ENCODE peak calls at places on chromosomes 12 and 14, in four cellular contexts. B, P, C and G are unnamed samples.

GRCh38 chr12:116222358-116222757 is 55.1 kb downstream of the MED13L start:
- DNase-seq in B (no peak), P (peak), C (no peak), G (no peak)

GRCh38 chr14:104706733-104707628 is 17.0 kb upstream of the ADSS1 start:
- DNase-seq in B (no peak), P (no peak), C (no peak), G (no peak)

GRCh38 chr12:123972448-123973401 is at the start of the genes CCDC92 and ZNF664:
- DNase-seq in B (peak), P (peak), C (peak), G (peak)

GRCh38 chr14:96852823-96853422 is 55.7 kb downstream of the VRK1 start:
- DNase-seq in B (no peak), P (peak), C (no peak), G (no peak)

GRCh38 chr12:8987589-8988205 is 1.6 kb upstream of the KLRG1 start:
- DNase-seq in B (no peak), P (no peak), C (no peak), G (no peak)

GRCh38 chr14:78566017-78566858 is 396.1 kb downstream of the NRXN3 start:
- DNase-seq in B (peak), P (peak), C (peak), G (peak)

GRCh38 chr12:26113194-26113654 is 11.6 kb downstream of the BHLHE41 start:
- DNase-seq in B (no peak), P (no peak), C (no peak), G (no peak)

GRCh38 chr12:55931780-55932545 is 1.0 kb downstream of the DGKA start:
- DNase-seq in B (peak), P (peak), C (peak), G (no peak)

GRCh38 chr12:105020241-105020962 is 34.3 kb downstream of the NOPCHAP1 start:
- DNase-seq in B (no peak), P (no peak), C (no peak), G (no peak)

GRCh38 chr12:46933947-46934346 is 108.2 kb upstream of the SLC38A4 start:
- DNase-seq in B (no peak), P (peak), C (no peak), G (peak)

GRCh38 chr12:122366685-122367475 is 55.6 kb downstream of the CLIP1 start:
- DNase-seq in B (peak), P (peak), C (no peak), G (peak)

GRCh38 chr14:50345891-50346422 is 33.8 kb downstream of the DMAC2L start:
- DNase-seq in B (no peak), P (no peak), C (no peak), G (no peak)

GRCh38 chr12:25368542-25368941 is 117.8 kb upstream of the KRAS start:
- DNase-seq in B (no peak), P (no peak), C (no peak), G (no peak)

GRCh38 chr12:42278116-42278485 is 40.1 kb upstream of the YAF2 start:
- DNase-seq in B (no peak), P (no peak), C (no peak), G (no peak)

GRCh38 chr12:4272976-4273650 is 449 bp upstream of the CCND2 start:
- DNase-seq in B (no peak), P (no peak), C (no peak), G (no peak)

GRCh38 chr12:96015672-96016071 is 19.5 kb upstream of the HAL start:
- DNase-seq in B (peak), P (peak), C (no peak), G (no peak)

GRCh38 chr12:4193821-4194220 is 79.7 kb upstream of the CCND2 start:
- DNase-seq in B (no peak), P (no peak), C (no peak), G (no peak)

GRCh38 chr12:52926596-52927241 is 21.8 kb upstream of the KRT8 start:
- DNase-seq in B (no peak), P (no peak), C (no peak), G (no peak)
- H2BK15ac ChIP-seq in B (no peak), P (peak), C (peak), G (no peak)

DNA sequence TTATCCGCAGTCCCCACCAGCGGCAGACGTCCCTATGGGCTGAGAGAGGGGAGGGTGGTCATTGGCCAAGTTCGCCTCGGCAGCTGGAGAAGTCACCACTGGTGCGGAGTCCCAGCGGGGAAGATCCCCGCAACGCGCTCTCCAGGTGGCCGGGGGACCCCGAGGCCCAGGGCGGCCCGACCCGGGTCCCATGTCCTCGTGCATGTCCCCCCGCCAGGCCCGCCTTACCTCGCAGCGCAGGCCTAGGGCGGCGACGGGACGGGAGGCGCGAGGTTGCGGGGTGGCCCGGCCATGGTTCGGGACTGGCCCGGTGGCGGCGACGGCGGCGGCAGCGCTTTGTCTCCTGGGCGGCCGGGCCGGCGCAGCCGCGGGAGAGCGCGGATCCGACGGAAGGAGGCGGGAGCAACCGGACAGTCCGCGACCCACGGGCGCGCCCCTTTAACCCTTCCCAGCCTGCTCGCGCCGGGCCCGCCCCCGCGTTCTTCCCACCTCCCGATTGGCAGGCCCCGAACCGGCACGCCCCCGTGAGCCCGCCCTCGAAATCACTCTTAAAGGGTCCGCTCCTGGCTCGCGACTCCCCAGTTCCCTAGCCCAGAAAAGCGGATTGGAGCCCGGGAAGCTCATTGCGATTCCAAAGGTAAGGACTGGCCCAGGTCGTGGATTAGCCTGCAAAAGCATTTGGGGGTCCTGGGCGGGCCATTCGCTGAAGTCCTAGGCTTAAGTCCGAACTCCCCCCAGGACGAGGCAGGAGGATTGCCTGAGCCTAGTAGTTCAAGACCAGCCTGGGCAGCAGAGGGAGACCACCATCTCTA is at the start of gene PHETA1:
- DNase-seq in B (peak), P (peak), C (peak), G (peak)
- H3K14ac ChIP-seq in B (peak), P (peak), C (no peak), G (peak)

GRCh38 chr14:54702492-54702891 is 135.6 kb downstream of the SAMD4A start:
- DNase-seq in B (no peak), P (no peak), C (no peak), G (no peak)

GRCh38 chr14:54703724-54704123 is 136.8 kb downstream of the SAMD4A start:
- DNase-seq in B (no peak), P (no peak), C (no peak), G (no peak)

GRCh38 chr14:54702014-54702491 is 135.1 kb downstream of the SAMD4A start:
- DNase-seq in B (no peak), P (no peak), C (no peak), G (no peak)

GRCh38 chr14:54704768-54705167 is 137.8 kb downstream of the SAMD4A start:
- DNase-seq in B (no peak), P (no peak), C (no peak), G (no peak)

GRCh38 chr14:54703082-54703481 is 136.2 kb downstream of the SAMD4A start:
- DNase-seq in B (no peak), P (no peak), C (no peak), G (no peak)
- H2BK15ac ChIP-seq in B (no peak), P (no peak), C (no peak), G (no peak)

DNA sequence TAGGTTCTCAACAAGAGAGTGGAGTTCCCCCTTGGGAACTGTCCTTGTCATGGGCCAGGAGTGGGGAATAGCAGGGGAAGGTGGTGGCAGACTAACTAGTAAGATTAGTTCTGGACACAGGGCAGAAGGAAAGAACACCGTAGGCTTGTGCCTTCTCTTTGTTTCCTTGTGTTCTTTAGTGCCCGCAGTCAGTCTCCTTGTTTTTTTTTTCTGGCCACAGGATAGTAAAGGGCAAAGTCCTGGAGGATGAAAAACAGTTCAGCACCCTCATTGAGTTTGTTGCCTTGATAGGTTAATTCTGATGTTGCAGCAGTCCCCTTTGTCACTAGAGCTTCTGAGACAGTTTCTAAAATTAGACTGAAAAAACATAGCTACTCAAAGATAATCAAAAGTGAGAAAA is 8.4 kb downstream of the PEX5 start:
- DNase-seq in B (no peak), P (no peak), C (no peak), G (no peak)
- H3K14ac ChIP-seq in B (no peak), P (no peak), C (no peak), G (no peak)

GRCh38 chr12:53219956-53220856 is 11.8 kb downstream of the RARG start:
- DNase-seq in B (peak), P (peak), C (peak), G (peak)
- H2BK15ac ChIP-seq in B (no peak), P (no peak), C (peak), G (peak)

GRCh38 chr14:65190312-65190711 is 88.0 kb upstream of the MAX start:
- DNase-seq in B (no peak), P (no peak), C (no peak), G (no peak)

GRCh38 chr14:65192686-65193085 is 90.4 kb upstream of the MAX start:
- DNase-seq in B (no peak), P (no peak), C (no peak), G (no peak)

GRCh38 chr14:65195042-65195719 is 92.9 kb upstream of the MAX start:
- DNase-seq in B (no peak), P (no peak), C (no peak), G (no peak)

GRCh38 chr14:65193891-65194290 is 91.6 kb upstream of the MAX start:
- DNase-seq in B (no peak), P (no peak), C (no peak), G (no peak)

DNA sequence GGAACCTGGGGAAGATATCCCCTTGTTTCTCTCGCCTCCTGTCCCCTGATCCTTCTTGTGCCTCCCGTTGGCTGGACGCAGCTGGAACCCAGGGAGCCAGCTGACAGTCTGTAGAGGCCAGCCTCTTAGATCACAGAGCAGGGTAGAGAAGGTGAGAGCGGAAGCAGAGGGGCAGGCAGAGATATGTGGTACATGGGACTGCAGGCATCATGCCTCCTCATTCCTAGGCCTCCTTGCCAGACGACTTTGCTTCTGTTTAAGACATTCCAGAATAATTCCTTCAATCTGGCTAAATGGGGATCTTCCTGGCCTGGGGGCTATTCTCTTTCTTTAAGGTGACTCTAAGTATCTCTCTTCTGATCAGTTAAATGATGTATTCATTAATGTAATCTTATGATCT is 89.4 kb upstream of the MAX start:
- DNase-seq in B (no peak), P (no peak), C (no peak), G (no peak)
- H3K14ac ChIP-seq in B (no peak), P (no peak), C (no peak), G (no peak)

GRCh38 chr12:87853448-87854003 is 175.7 kb downstream of the C12orf50 start:
- DNase-seq in B (peak), P (no peak), C (no peak), G (no peak)
- H2BK15ac ChIP-seq in B (no peak), P (no peak), C (no peak), G (no peak)